ENCODE peak calls at places on chromosomes 6 and 20, in seven cellular contexts. Q is progenitor cell of endocrine pancreas, U is nephron progenitor cell, A is thoracic aorta, I is cardiac fibroblast, L is choroid plexus epithelial cell, N is heart right ventricle. X is an unnamed sample.

GRCh38 chr20:47558699-47559098 is 57.0 kb downstream of the NCOA3 start:
- DNase-seq in N (no peak), Q (no peak), I (no peak), L (no peak), U (no peak), A (no peak), X (no peak)

GRCh38 chr6:94052754-94053153 is 633.4 kb upstream of the EPHA7 start:
- DNase-seq in Q (no peak), N (no peak), L (peak), U (no peak), A (no peak), I (peak), X (no peak)

GRCh38 chr6:10690651-10691445 is 3.6 kb downstream of the C6orf52 start:
- DNase-seq in L (no peak), U (no peak), Q (no peak), A (no peak), I (no peak), N (no peak), X (no peak)

GRCh38 chr6:69026243-69026642 is 391.2 kb downstream of the ADGRB3 start:
- DNase-seq in L (peak), Q (no peak), U (no peak), I (peak), N (no peak), A (no peak), X (no peak)

GRCh38 chr6:154624038-154624599 is 109.1 kb upstream of the SCAF8 start:
- DNase-seq in I (no peak), L (no peak), N (no peak), A (no peak), U (no peak), Q (no peak), X (no peak)

GRCh38 chr6:157518399-157519250 is 137.6 kb downstream of the ZDHHC14 start:
- DNase-seq in A (no peak), U (no peak), Q (no peak), I (peak), L (peak), N (no peak), X (no peak)

GRCh38 chr6:14086701-14087100 is 30.9 kb upstream of the CD83 start:
- DNase-seq in I (no peak), L (no peak), N (no peak), U (no peak), Q (no peak), A (no peak), X (no peak)

GRCh38 chr20:63298731-63299312 is 5.8 kb downstream of the COL20A1 start:
- DNase-seq in U (no peak), N (no peak), A (no peak), I (no peak), L (no peak), Q (no peak), X (no peak)

GRCh38 chr20:24950128-24950835 is 1.2 kb downstream of the CST7 start:
- DNase-seq in L (no peak), I (no peak), A (no peak), N (no peak), U (no peak), Q (no peak), X (no peak)

GRCh38 chr6:12602951-12603710 is 113.4 kb upstream of the PHACTR1 start:
- DNase-seq in A (no peak), N (no peak), I (peak), U (no peak), Q (no peak), L (peak), X (no peak)

GRCh38 chr6:41428402-41428994 is 93.1 kb downstream of the NCR2 start:
- DNase-seq in Q (no peak), L (peak), N (peak), U (no peak), A (no peak), I (no peak), X (no peak)

GRCh38 chr6:6543181-6543879 is 45.2 kb upstream of the LY86 start:
- DNase-seq in A (no peak), L (no peak), U (no peak), Q (no peak), I (no peak), N (no peak), X (no peak)

GRCh38 chr6:36358235-36358915 is 21.7 kb upstream of the BNIP5 start:
- DNase-seq in N (no peak), U (no peak), A (no peak), I (peak), L (peak), Q (no peak), X (no peak)

GRCh38 chr6:116507324-116507723 is 4.1 kb upstream of the CALHM5 start:
- DNase-seq in U (no peak), N (no peak), Q (no peak), A (no peak), L (peak), I (peak), X (no peak)

GRCh38 chr6:170048615-170049256 is 242.1 kb downstream of the DLL1 start:
- DNase-seq in N (no peak), I (no peak), U (no peak), Q (no peak), A (no peak), L (peak), X (no peak)

GRCh38 chr6:72825265-72825918 is 203.5 kb downstream of the KCNQ5 start:
- DNase-seq in Q (no peak), N (no peak), A (no peak), I (peak), U (no peak), L (peak), X (no peak)

GRCh38 chr6:72820153-72820552 is 198.3 kb downstream of the KCNQ5 start:
- DNase-seq in L (no peak), I (no peak), A (no peak), Q (no peak), N (no peak), U (no peak), X (no peak)

GRCh38 chr6:72820906-72821305 is 199.0 kb downstream of the KCNQ5 start:
- DNase-seq in A (no peak), N (no peak), L (no peak), U (no peak), Q (no peak), I (no peak), X (no peak)

GRCh38 chr6:72824833-72825232 is 203.0 kb downstream of the KCNQ5 start:
- DNase-seq in Q (no peak), L (no peak), N (no peak), U (no peak), I (no peak), A (no peak), X (no peak)

GRCh38 chr6:72822691-72823090 is 200.8 kb downstream of the KCNQ5 start:
- DNase-seq in A (no peak), Q (no peak), N (no peak), L (no peak), U (no peak), I (no peak), X (no peak)
- TF ChIP-seq CTCF in A (no peak), Q (no peak), N (no peak), L (no peak), U (no peak), I (no peak), X (no peak)

GRCh38 chr6:4987427-4987826 is 16.4 kb downstream of the RPP40 start:
- DNase-seq in L (no peak), N (no peak), A (no peak), U (no peak), I (no peak), Q (no peak), X (no peak)
- TF ChIP-seq CTCF in L (no peak), N (no peak), A (no peak), U (no peak), I (no peak), Q (no peak), X (no peak)

DNA sequence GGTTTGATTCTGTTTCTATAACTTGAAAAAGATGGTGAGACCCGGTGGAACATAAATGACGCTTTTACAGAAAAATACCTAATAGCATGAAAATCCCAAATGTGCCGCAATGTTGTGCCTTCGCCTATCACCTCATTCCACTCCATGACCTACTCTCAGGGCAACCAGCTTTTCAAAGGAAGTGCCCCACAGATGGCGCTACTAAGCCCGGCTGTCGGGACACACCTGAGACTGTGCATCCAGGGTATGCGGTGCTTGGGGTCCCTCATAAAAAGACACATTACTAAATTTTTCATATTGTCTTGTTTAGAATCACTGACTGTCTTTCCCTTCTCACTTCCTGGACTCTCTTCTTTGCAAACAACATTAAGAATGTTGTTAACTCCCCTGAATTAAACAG is 145.5 kb upstream of the RPS6KA2 start:
- DNase-seq in A (no peak), N (no peak), U (no peak), L (no peak), I (no peak), Q (no peak), X (peak)
- TF ChIP-seq CTCF in A (no peak), N (no peak), U (no peak), L (peak), I (peak), Q (peak), X (no peak)

DNA sequence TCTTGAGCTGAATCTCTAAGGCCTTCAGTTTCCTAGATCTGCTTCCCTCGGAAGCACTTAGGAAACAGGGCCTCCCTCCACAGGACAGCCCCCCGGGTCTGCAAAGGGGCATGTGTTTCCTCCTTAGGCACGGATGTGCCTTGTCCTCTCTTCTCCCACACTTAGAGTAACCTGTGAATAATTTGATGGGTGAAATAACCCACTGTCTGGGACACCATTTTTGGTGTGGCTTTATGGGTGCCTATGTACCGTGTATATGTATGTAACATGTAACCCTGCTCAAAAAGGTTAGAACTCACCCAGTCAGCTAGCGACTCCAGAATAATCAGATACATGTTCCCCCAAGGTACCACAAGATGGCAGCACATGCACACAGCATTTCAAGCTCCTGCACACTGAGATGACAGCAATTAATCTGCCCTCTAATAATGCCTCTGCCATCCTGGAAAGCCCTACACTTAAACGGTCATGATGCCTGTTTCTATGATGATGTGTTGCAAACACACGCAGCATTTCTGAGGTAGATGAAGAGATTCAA is 212.0 kb upstream of the PROKR2 start:
- DNase-seq in U (peak), Q (peak), L (peak), A (no peak), N (peak), I (peak), X (peak)
- TF ChIP-seq CTCF in U (peak), Q (peak), L (peak), A (peak), N (peak), I (peak), X (peak)

DNA sequence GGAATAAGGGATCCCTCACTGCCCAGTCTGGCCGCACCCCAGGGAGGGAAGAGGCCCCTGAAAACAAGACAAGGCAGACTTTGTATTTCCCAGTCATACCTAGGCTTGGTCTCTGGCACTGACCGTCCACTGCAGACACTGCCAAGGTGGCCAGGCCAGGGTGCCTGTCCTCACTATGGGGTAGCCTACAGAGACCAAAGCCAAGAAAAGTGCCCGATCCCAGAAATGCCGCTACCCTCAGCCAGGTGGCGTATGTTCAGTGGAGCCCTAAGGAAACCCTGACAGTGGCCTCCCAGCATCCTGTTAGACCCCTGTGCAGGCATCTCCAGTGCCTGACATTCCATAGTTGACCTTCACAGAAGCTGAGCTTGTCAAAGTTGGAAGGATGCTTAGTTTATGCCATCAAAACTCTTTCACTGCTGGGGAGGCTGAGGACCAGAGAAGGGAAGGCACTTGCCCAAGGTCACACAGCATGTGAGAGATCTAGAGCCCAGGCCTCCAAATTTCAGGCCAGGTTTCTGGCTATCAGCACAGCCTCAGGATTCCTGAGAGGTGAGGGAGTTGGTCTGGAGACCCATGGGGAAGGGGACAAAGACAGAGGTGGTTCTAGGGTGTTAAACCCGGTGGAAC is 2.5 kb downstream of the SCRT2 start:
- DNase-seq in I (no peak), L (no peak), U (no peak), Q (no peak), N (no peak), A (no peak), X (peak)
- TF ChIP-seq CTCF in I (peak), L (peak), U (peak), Q (peak), N (peak), A (no peak), X (peak)

GRCh38 chr20:19688031-19688806 is 69.8 kb upstream of the RIN2 start:
- DNase-seq in N (peak), Q (peak), I (peak), L (peak), A (peak), U (peak), X (peak)
- TF ChIP-seq CTCF in N (peak), Q (peak), I (peak), L (peak), A (peak), U (peak), X (no peak)

DNA sequence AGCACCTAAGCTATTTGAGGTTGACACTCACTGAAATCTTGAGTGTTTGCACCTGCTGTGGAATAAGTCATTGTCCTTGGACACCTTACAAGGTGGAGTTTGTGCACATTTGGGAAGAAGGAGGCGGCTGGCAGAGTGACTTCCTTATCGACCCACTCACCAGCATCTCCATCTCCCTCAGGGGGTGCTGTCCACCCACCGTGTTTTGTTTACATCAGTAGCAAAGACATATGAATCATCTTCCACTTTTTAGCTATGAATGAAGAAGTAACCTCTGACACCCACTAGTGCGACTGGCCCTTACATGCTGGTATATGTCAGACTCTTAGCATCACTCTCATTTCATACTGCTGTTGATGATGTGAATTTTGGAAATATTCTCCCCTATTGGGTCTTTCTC is 119.5 kb upstream of the SGK1 start:
- DNase-seq in N (no peak), U (no peak), L (peak), A (no peak), I (peak), Q (no peak), X (no peak)
- TF ChIP-seq CTCF in N (peak), U (no peak), L (peak), A (no peak), I (peak), Q (no peak), X (no peak)

GRCh38 chr20:57482148-57482547 is 42.8 kb downstream of the CTCFL start:
- DNase-seq in N (no peak), A (no peak), U (no peak), I (no peak), Q (no peak), L (no peak), X (no peak)
- TF ChIP-seq CTCF in N (no peak), A (no peak), U (no peak), I (no peak), Q (peak), L (no peak), X (no peak)

GRCh38 chr6:81246200-81246599 is 506.3 kb downstream of the TENT5A start:
- DNase-seq in N (no peak), Q (no peak), I (peak), A (no peak), U (no peak), L (no peak), X (no peak)

GRCh38 chr6:81241126-81241525 is 511.4 kb downstream of the TENT5A start:
- DNase-seq in L (no peak), U (no peak), A (no peak), N (no peak), Q (no peak), I (no peak), X (no peak)

GRCh38 chr6:81238390-81238789 is 514.1 kb downstream of the TENT5A start:
- DNase-seq in A (no peak), Q (no peak), U (no peak), L (no peak), N (no peak), I (no peak), X (no peak)

GRCh38 chr6:81242634-81243033 is 509.8 kb downstream of the TENT5A start:
- DNase-seq in A (no peak), U (no peak), N (no peak), Q (no peak), I (peak), L (peak), X (no peak)

DNA sequence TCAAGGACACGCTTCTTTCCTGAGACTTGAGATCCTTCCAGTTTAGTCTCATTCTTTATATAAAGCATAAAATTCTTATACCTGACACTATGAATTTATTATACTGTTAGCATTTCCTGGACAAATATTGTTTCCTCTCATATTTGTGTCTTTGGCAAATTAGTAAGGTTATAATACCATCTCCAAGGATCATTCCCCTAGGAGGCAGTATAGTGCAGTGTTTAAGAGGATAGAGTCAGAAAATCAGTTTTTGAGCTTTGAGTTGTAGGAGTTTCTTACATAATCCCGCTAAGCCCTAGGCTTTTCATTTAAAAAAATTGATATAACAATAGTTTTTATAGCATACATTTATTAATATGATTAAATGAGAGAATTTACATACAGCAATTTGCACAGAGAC is 510.8 kb downstream of the TENT5A start:
- DNase-seq in A (no peak), L (peak), Q (no peak), U (no peak), I (peak), N (no peak), X (no peak)
- TF ChIP-seq CTCF in A (peak), L (peak), Q (peak), U (peak), I (peak), N (peak), X (peak)

GRCh38 chr6:1137849-1138248 is 174.0 kb upstream of the FOXQ1 start:
- DNase-seq in L (no peak), I (no peak), A (no peak), Q (no peak), N (no peak), U (no peak), X (no peak)
- TF ChIP-seq CTCF in L (no peak), I (no peak), A (no peak), Q (no peak), N (no peak), U (no peak), X (no peak)

X was measured in endothelial cell.